ENCODE peak calls at places on chromosomes 7 and 10, in four cellular contexts. G is Panc1, A is lung, U is K562. N is an unnamed sample.

GRCh38 chr10:101896466-101896865 is 52.9 kb upstream of the KCNIP2 start:
- DNase-seq in G (no peak), A (no peak), U (no peak), N (no peak)

GRCh38 chr10:69958232-69958902 is 94.3 kb upstream of the MACROH2A2 start:
- DNase-seq in A (no peak), U (peak), G (peak), N (peak)

GRCh38 chr7:71521506-71521905 is 389.6 kb downstream of the GALNT17 start:
- DNase-seq in G (no peak), U (no peak), A (no peak), N (no peak)

GRCh38 chr7:90938371-90938770 is 325.9 kb upstream of the FZD1 start:
- DNase-seq in G (no peak), U (no peak), A (no peak), N (no peak)

GRCh38 chr10:123306290-123306689 is 152.1 kb downstream of the BUB3 start:
- DNase-seq in A (no peak), G (no peak), U (no peak), N (no peak)

GRCh38 chr10:35684625-35685024 is 42.5 kb upstream of the FZD8 start:
- DNase-seq in G (no peak), U (no peak), A (peak), N (no peak)

GRCh38 chr7:40324889-40325288 is 190.1 kb downstream of the SUGCT start:
- DNase-seq in G (no peak), U (no peak), A (no peak), N (peak)

GRCh38 chr10:110739811-110740271 is 95.7 kb downstream of the RBM20 start:
- DNase-seq in A (no peak), G (no peak), U (no peak), N (no peak)

GRCh38 chr7:2037805-2038635 is 194.7 kb downstream of the MAD1L1 start:
- DNase-seq in U (no peak), A (no peak), G (no peak), N (no peak)

GRCh38 chr7:129777993-129778769 is 166.7 kb downstream of the NRF1 start:
- DNase-seq in A (no peak), U (no peak), G (no peak), N (no peak)

GRCh38 chr7:2807846-2808772 is 36.0 kb downstream of the GNA12 start:
- DNase-seq in U (no peak), A (no peak), G (no peak), N (no peak)

GRCh38 chr10:110323503-110323902 is 18.8 kb upstream of the SMNDC1 start:
- DNase-seq in A (no peak), G (no peak), U (no peak), N (no peak)

GRCh38 chr7:137935849-137936508 is 65.9 kb downstream of the CREB3L2 start:
- DNase-seq in A (no peak), G (no peak), U (no peak), N (no peak)

GRCh38 chr7:131945313-131945831 is 388.9 kb upstream of the PODXL start:
- DNase-seq in U (peak), G (no peak), A (no peak), N (no peak)

GRCh38 chr7:114818501-114818900 is 103.4 kb upstream of the MDFIC start:
- DNase-seq in A (no peak), U (no peak), G (peak), N (no peak)

GRCh38 chr10:46547331-46547880 is 9.1 kb downstream of the GPRIN2 start:
- DNase-seq in U (no peak), G (no peak), A (no peak), N (no peak)

GRCh38 chr7:13778967-13779366 is 210.5 kb downstream of the ETV1 start:
- DNase-seq in G (no peak), U (no peak), A (peak), N (no peak)

GRCh38 chr10:94225589-94225988 is 137.2 kb downstream of the NOC3L start:
- DNase-seq in G (peak), A (no peak), U (no peak), N (no peak)

GRCh38 chr10:110825510-110825909 is 46.2 kb upstream of the PDCD4 start:
- DNase-seq in A (no peak), G (no peak), U (no peak), N (no peak)

GRCh38 chr10:131818510-131819234 is 82.1 kb upstream of the PPP2R2D start:
- DNase-seq in A (no peak), U (no peak), G (no peak), N (no peak)

GRCh38 chr7:75565129-75565528 is 73.0 kb downstream of the SPDYE5 start:
- DNase-seq in A (peak), G (peak), U (no peak), N (peak)

GRCh38 chr10:97582169-97582568 is 2.0 kb upstream of the HOGA1 start:
- DNase-seq in U (no peak), A (no peak), G (no peak), N (no peak)

GRCh38 chr10:67242531-67242930 is 316.7 kb downstream of the LRRTM3 start:
- DNase-seq in G (no peak), A (no peak), U (no peak), N (no peak)

GRCh38 chr7:129872054-129872453 is 80.7 kb downstream of the UBE2H start:
- DNase-seq in G (no peak), U (no peak), A (no peak), N (no peak)

GRCh38 chr10:110533149-110533548 is 34.3 kb upstream of the SMC3 start:
- DNase-seq in A (no peak), G (no peak), U (no peak), N (no peak)

GRCh38 chr7:108589874-108590273 is 20.2 kb downstream of the DNAJB9 start:
- DNase-seq in A (no peak), G (no peak), U (no peak), N (no peak)

GRCh38 chr10:3932597-3933380 is 147.8 kb upstream of the KLF6 start:
- DNase-seq in G (no peak), A (no peak), U (no peak), N (no peak)

GRCh38 chr10:71039551-71039950 is 151.2 kb upstream of the PCBD1 start:
- DNase-seq in A (no peak), U (no peak), G (no peak), N (no peak)

GRCh38 chr10:74500026-74500704 is 326.2 kb upstream of the KAT6B start:
- DNase-seq in A (no peak), G (no peak), U (no peak), N (no peak)

GRCh38 chr10:74500806-74501205 is 325.6 kb upstream of the KAT6B start:
- DNase-seq in G (no peak), U (no peak), A (no peak), N (no peak)

GRCh38 chr10:74502963-74503608 is 323.3 kb upstream of the KAT6B start:
- DNase-seq in U (no peak), G (no peak), A (no peak), N (no peak)
- H3K4me3 ChIP-seq in U (no peak), G (no peak), A (no peak), N (no peak)

GRCh38 chr7:139562491-139562890 is 39.0 kb downstream of the CLEC2L start:
- DNase-seq in A (no peak), G (no peak), U (no peak), N (no peak)

GRCh38 chr7:139559364-139560105 is 36.0 kb downstream of the CLEC2L start:
- DNase-seq in G (no peak), U (no peak), A (no peak), N (no peak)

GRCh38 chr7:139560199-139560598 is 36.7 kb downstream of the CLEC2L start:
- DNase-seq in A (no peak), U (no peak), G (no peak), N (no peak)

GRCh38 chr7:139560678-139561077 is 37.2 kb downstream of the CLEC2L start:
- DNase-seq in G (no peak), U (peak), A (no peak), N (no peak)

DNA sequence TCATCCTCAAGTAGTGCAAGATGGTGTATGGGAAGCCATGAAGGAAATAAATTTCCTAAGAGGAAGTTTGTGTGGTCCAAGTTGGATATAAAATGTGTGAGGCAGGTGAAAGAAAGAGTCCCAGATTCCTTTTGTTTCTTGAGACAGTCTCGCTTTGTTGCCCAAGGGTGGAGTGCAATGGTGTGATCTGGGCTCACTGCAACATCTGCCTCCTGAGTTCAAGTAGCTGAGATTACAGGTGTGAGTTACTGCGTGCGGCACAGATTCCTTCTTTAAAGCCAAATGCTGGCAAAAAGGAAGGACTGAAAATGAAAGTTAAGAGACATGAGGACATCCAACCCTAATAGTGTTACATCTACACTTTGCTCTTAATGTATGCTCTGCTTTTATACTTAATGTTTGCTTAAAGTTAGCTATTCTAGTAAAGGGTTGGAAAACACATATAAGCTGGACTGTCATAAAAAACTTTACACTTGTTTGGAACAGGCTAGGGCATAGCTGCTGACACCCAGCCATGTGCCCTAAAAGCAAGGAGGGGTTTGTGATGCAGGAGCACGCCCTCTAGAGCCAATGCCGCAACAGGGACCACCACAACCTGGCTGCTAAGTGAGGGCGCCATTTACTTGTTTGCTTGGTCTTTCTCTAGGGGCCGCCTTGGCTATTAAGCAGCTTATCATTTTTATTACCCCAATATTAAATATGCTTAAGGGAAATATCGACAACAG is 34.5 kb downstream of the CLEC2L start:
- DNase-seq in A (no peak), U (no peak), G (no peak), N (no peak)
- TF ChIP-seq CTCF in A (no peak), U (peak), G (no peak), N (peak)

DNA sequence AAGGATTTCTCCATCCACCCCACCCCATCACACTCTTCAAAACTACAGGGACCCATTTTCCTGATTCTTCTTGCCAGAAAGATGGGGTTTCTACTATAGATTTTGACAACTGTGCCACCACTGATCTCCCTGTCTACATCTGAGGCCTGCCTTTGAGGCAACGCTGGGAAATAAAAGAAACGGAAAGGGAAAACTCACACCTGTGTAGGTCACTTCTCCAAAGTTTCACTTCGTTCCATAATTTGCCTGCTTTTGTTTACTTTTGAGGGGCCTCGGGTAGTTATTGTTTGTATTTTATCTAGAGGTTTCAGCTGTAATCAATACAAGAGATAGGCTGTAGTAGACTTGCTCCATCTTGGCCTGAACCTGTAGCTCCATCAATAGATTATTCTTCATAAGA is 56.1 kb downstream of the RAPGEF5 start:
- DNase-seq in G (no peak), A (no peak), U (no peak), N (no peak)
- H3K4me3 ChIP-seq in G (no peak), A (no peak), U (no peak), N (no peak)

DNA sequence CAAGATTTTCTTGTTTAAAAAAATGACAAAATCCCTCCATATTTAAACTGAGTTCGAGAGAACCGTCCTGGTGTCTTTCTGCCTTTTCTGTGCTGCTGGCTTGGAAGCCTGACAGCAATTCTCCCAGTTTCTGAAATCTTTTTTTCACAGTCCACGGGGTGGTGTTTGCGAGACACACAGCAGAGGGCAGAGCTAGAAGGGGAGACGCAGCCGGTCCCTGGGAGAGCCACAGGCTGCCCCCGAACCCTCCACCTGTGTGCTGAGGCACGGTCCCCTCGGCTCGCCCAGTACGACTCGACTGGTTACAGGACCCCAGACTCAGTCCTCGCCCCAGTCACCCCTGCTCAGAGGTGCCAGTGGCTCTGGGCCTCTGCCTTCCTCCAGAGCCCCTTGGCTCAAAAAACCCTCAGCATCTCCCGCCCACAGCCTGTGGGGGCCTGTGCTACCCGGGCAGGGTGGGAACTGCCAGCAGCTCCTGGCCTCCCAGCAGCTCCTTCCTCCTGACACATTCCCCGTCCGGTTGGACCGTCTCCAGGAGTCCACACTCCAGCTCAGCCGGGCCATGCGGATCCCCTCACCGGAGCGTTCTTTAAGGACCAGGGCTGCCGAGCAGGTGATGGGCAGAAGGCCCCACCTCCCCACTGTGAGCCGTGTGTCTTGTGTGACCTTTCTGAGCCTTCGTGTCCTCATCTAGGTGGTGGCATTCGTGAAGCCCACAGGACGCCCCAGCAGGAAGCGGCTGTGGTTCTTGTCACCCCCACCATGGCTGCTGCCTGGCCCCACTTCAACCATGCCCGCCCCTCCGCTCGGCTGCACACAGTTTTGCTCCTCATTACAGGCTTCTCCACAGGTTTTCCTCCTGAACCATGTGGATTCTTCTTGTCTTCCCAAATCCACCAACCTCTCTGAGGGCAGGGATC is 52.3 kb upstream of the EN2 start:
- DNase-seq in G (no peak), A (no peak), U (peak), N (no peak)
- TF ChIP-seq CTCF in G (peak), A (no peak), U (peak), N (peak)

GRCh38 chr10:108000365-108000764 is 835.9 kb upstream of the SORCS1 start:
- DNase-seq in A (no peak), G (no peak), U (no peak), N (no peak)

GRCh38 chr10:108003061-108003460 is 838.6 kb upstream of the SORCS1 start:
- DNase-seq in G (no peak), U (no peak), A (no peak), N (no peak)

GRCh38 chr10:108003576-108003975 is 839.1 kb upstream of the SORCS1 start:
- DNase-seq in G (no peak), U (no peak), A (no peak), N (no peak)

DNA sequence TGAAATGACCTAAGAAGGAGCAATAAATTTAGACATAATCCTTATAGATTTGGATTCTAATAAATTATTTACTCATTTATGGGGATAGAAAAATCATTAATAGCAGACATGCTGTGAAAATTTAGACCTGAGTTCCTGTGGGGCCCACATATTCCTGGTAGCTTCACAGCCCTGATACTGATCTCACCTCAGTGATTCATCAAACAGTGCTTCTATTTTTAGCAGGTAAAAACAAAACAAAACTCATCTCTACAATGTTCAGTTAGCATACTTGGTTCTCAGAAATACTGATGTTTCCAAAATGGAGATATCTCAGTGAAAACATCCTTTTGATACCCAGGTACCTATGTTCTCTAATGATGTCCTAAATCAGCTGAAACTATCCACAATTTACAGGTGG is 841.1 kb upstream of the SORCS1 start:
- DNase-seq in A (no peak), U (no peak), G (no peak), N (no peak)
- H3K4me3 ChIP-seq in A (no peak), U (no peak), G (no peak), N (no peak)

GRCh38 chr7:134943785-134944400 is 42.4 kb upstream of the AGBL3 start:
- DNase-seq in U (no peak), G (peak), A (no peak), N (peak)
- TF ChIP-seq CTCF in U (peak), G (peak), A (no peak), N (peak)